ENCODE peak calls at places on chromosome 10, in ten cellular contexts. A, R, D, C, K, M, I, Z, G and E are unnamed samples. For H3K27me3 and H3K4me1, the result is how much of the 10 kb centered on the place peaks cover.

GRCh38 chr10:7622969-7623368 is 43.8 kb downstream of the ITIH5 start:
- ATAC-seq in A (peak), D (no peak), Z (no peak), I (peak), G (peak), M (no peak), R (no peak), C (peak), K (no peak), E (no peak)

GRCh38 chr10:64209574-64209973 is 688.4 kb downstream of the REEP3 start:
- ATAC-seq in C (peak), D (no peak), Z (no peak), G (peak), I (no peak), A (no peak), R (no peak), K (peak), M (no peak), E (peak)

GRCh38 chr10:27642023-27642589 is 103.5 kb downstream of the MKX start:
- ATAC-seq in R (no peak), I (no peak), M (no peak), K (no peak), G (no peak), A (no peak), Z (no peak), C (no peak), D (no peak), E (no peak)

GRCh38 chr10:103847909-103848468 is 7.4 kb downstream of the SH3PXD2A start:
- ATAC-seq in C (peak), G (peak), I (peak), M (no peak), A (no peak), D (no peak), R (no peak), Z (no peak), K (no peak), E (no peak)

GRCh38 chr10:114874827-114875541 is 53.4 kb downstream of the FHIP2A start:
- ATAC-seq in K (peak), C (no peak), D (peak), A (peak), Z (no peak), G (peak), R (no peak), M (peak), I (peak), E (no peak)

GRCh38 chr10:49037187-49037586 is 78.1 kb downstream of the VSTM4 start:
- ATAC-seq in I (no peak), C (peak), Z (no peak), R (no peak), A (peak), M (no peak), D (peak), K (no peak), G (no peak), E (no peak)

GRCh38 chr10:33036670-33037069 is 78.6 kb upstream of the ITGB1 start:
- ATAC-seq in R (no peak), D (no peak), Z (no peak), G (no peak), M (peak), A (no peak), I (no peak), K (no peak), C (no peak), E (no peak)

GRCh38 chr10:69045441-69046300 is 42.2 kb upstream of the SRGN start:
- ATAC-seq in I (no peak), Z (peak), D (no peak), K (peak), M (peak), C (no peak), G (peak), A (peak), R (no peak), E (no peak)

GRCh38 chr10:78025685-78026364 is 3.5 kb downstream of the POLR3A start:
- ATAC-seq in K (no peak), M (no peak), Z (no peak), I (no peak), C (no peak), G (no peak), A (no peak), D (peak), R (no peak), E (no peak)

GRCh38 chr10:46253076-46254006 is 33.5 kb upstream of the ANTXRL start:
- ATAC-seq in R (no peak), D (no peak), G (no peak), A (no peak), Z (no peak), I (no peak), K (no peak), M (peak), C (no peak), E (no peak)

GRCh38 chr10:56349611-56350010 is 11.4 kb downstream of the ZWINT start:
- ATAC-seq in A (no peak), D (no peak), R (no peak), Z (no peak), G (peak), I (no peak), C (no peak), M (no peak), K (no peak), E (no peak)

GRCh38 chr10:114206902-114207301 is 27.7 kb downstream of the TDRD1 start:
- ATAC-seq in M (no peak), C (no peak), A (no peak), I (no peak), R (no peak), D (no peak), K (no peak), G (no peak), Z (no peak), E (no peak)

GRCh38 chr10:111034598-111035310 is 42.1 kb upstream of the ADRA2A start:
- ATAC-seq in I (no peak), D (peak), R (no peak), G (no peak), K (no peak), Z (no peak), C (no peak), M (no peak), A (no peak), E (no peak)

GRCh38 chr10:7410800-7411670 is at the start of gene SFMBT2:
- ATAC-seq in A (peak), M (peak), Z (peak), K (peak), D (peak), C (no peak), I (peak), G (peak), R (peak), E (peak)

GRCh38 chr10:110813743-110814472 is 57.8 kb upstream of the PDCD4 start:
- ATAC-seq in D (no peak), Z (no peak), M (peak), I (no peak), R (no peak), C (no peak), G (no peak), A (no peak), K (no peak), E (no peak)

GRCh38 chr10:132162590-132163277 is 24.0 kb upstream of the DPYSL4 start:
- ATAC-seq in A (no peak), Z (no peak), I (no peak), R (peak), K (peak), G (no peak), C (no peak), D (no peak), M (no peak), E (no peak)

GRCh38 chr10:60910543-60910942 is 33.4 kb downstream of the RHOBTB1 start:
- ATAC-seq in Z (no peak), C (no peak), R (peak), D (no peak), A (no peak), M (peak), K (peak), G (peak), I (no peak), E (no peak)

GRCh38 chr10:13404791-13405190 is 56.7 kb upstream of the SEPHS1 start:
- ATAC-seq in R (peak), A (no peak), M (no peak), D (no peak), K (no peak), Z (no peak), C (no peak), I (no peak), G (no peak), E (no peak)

GRCh38 chr10:34001087-34001580 is 666.7 kb upstream of the NRP1 start:
- ATAC-seq in I (no peak), A (peak), M (no peak), R (peak), Z (no peak), K (no peak), G (peak), C (no peak), D (no peak), E (no peak)

GRCh38 chr10:91012502-91012901 is 91.6 kb upstream of the ANKRD1 start:
- ATAC-seq in M (no peak), C (no peak), Z (no peak), G (no peak), R (no peak), A (no peak), D (no peak), K (no peak), I (no peak), E (no peak)

GRCh38 chr10:11678074-11678793 is 63.9 kb upstream of the ECHDC3 start:
- ATAC-seq in C (no peak), G (peak), M (no peak), Z (no peak), I (peak), D (no peak), K (no peak), R (no peak), A (peak), E (no peak)

GRCh38 chr10:78349165-78349516 is 315.5 kb downstream of the RPS24 start:
- ATAC-seq in G (no peak), Z (peak), A (no peak), M (peak), R (no peak), C (no peak), I (no peak), K (no peak), D (no peak), E (no peak)

GRCh38 chr10:79184141-79184625 is 115.4 kb downstream of the ZMIZ1 start:
- ATAC-seq in Z (no peak), K (peak), A (peak), M (no peak), R (peak), G (no peak), I (peak), D (peak), C (peak), E (peak)

GRCh38 chr10:97713351-97713827 is at the start of gene MARVELD1:
- ATAC-seq in D (peak), C (peak), R (peak), K (no peak), M (no peak), Z (peak), I (no peak), A (no peak), G (no peak), E (peak)

GRCh38 chr10:79282388-79282787 is 64.9 kb upstream of the PPIF start:
- ATAC-seq in I (no peak), Z (no peak), C (no peak), A (no peak), K (no peak), D (no peak), G (no peak), M (no peak), R (no peak), E (no peak)

GRCh38 chr10:82982110-82982608 is 1107.2 kb downstream of the NRG3 start:
- ATAC-seq in D (peak), Z (no peak), C (no peak), R (peak), G (no peak), M (no peak), I (no peak), K (no peak), A (no peak), E (peak)

GRCh38 chr10:24871006-24871405 is 81.4 kb downstream of the PRTFDC1 start:
- ATAC-seq in I (no peak), A (no peak), C (no peak), Z (no peak), K (no peak), D (peak), M (no peak), G (no peak), R (no peak), E (peak)

GRCh38 chr10:78458983-78459638 is 425.4 kb downstream of the RPS24 start:
- ATAC-seq in K (no peak), D (peak), C (no peak), A (peak), M (peak), I (peak), G (no peak), R (peak), Z (no peak), E (no peak)

GRCh38 chr10:69362471-69362954 is 54.2 kb downstream of the TACR2 start:
- ATAC-seq in K (peak), D (peak), M (no peak), I (no peak), Z (peak), R (no peak), G (no peak), A (no peak), C (no peak), E (peak)

GRCh38 chr10:20004087-20004523 is 187.9 kb downstream of the PLXDC2 start:
- ATAC-seq in K (peak), G (peak), M (peak), A (no peak), I (no peak), C (no peak), R (no peak), D (peak), Z (peak), E (peak)

GRCh38 chr10:110737886-110738634 is 93.9 kb downstream of the RBM20 start:
- ATAC-seq in G (no peak), R (peak), C (no peak), A (no peak), K (no peak), M (no peak), D (no peak), Z (no peak), I (no peak), E (no peak)

GRCh38 chr10:93030409-93030808 is 30.2 kb upstream of the CYP26C1 start:
- ATAC-seq in Z (no peak), C (peak), M (no peak), A (no peak), G (no peak), D (peak), I (no peak), K (no peak), R (no peak), E (no peak)

GRCh38 chr10:64156131-64156530 is 634.9 kb downstream of the REEP3 start:
- ATAC-seq in K (no peak), M (no peak), D (no peak), I (no peak), C (no peak), G (no peak), A (no peak), R (no peak), Z (no peak), E (no peak)

DNA sequence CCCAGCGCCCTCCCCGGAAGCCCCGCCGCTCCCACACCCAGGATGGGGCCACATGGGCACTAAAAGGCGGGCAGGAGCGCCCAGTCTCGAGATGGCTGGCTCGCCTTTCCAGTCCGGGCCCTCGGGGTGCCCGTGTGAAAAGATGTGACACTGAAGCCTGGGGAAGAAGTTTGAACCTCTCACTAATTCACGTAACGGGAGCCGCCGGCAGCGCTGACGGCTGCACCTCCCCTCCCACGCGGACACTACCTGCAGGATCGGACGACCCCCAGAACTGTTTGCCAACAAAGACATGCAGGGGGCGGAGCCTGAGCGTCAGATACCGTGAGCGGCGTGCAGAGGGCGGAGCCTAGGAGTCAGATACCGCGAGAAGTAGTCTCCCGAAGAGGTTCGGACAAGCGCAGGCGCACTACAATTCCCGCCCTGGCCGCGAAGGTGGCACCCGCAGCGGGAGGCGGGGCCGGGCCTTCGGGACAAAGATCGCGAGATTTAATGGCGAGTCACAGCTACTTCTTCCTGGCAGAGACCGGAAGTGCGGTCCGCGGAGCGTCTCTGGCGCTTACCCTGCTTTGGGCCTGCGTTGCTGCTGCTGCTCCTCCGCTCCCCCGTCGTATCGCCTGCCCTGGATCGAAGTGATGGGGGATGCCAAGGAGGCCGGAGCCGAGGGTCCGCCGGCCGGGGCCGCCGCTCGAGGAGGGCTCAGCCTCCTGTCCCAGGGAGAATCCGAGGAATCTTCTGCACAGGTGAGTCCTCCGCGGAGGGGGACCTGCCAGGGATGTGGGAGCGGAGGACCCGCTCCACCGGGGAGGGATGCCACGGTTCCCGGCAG is at the start of gene EDRF1:
- ATAC-seq in A (peak), D (peak), R (peak), G (peak), Z (peak), C (peak), K (peak), M (peak), I (peak), E (peak)
- TF ChIP-seq POLR2A in A (peak), D (peak), R (peak), G (peak), Z (peak), C (peak), K (peak), M (peak), I (peak), E (peak)

GRCh38 chr10:5364365-5364764 is 401 bp upstream of the UCN3 start:
- ATAC-seq in I (no peak), M (no peak), Z (no peak), C (no peak), A (no peak), D (no peak), K (no peak), G (no peak), R (no peak), E (no peak)
- H3K27me3 ChIP-seq in I (under half), M (under half), Z (under half), C (under half), A (under half), D (under half), K (under half), G (under half), R (under half), E (under half)

DNA sequence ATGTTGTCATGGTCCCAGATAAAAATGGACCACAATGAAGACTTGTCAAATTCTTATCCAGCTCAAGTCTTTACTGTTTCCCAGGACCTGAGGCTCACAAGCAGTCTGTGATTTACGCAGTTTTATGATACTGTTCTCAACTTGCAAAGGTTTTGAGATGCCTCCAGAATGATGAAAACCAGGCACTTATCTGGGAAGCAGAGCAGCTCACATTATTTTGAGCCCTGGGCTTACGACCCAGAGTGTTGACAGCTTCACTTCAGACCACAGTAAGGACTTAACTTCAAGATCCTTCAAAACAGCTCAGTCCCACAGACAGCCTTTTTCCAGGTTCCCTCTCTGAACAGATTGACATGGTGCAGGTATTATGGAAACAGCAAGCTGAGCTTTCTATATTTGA is 236.1 kb downstream of the RNLS start:
- ATAC-seq in K (no peak), I (no peak), G (no peak), M (no peak), C (no peak), A (no peak), D (no peak), Z (no peak), R (no peak), E (no peak)
- H3K4me1 ChIP-seq in K (under half), I (under half), G (under half), M (under half), C (under half), A (under half), D (under half), Z (under half), R (under half), E (under half)

GRCh38 chr10:43890124-43890523 is 241.4 kb upstream of the ZNF32 start:
- ATAC-seq in K (no peak), R (no peak), D (no peak), Z (no peak), G (no peak), M (no peak), I (no peak), A (no peak), C (no peak), E (no peak)
- TF ChIP-seq POLR2A in K (no peak), R (no peak), D (no peak), Z (no peak), G (no peak), M (no peak), I (no peak), A (no peak), C (no peak), E (no peak)

GRCh38 chr10:130938051-130938450 is 373.5 kb downstream of the TCERG1L start:
- ATAC-seq in I (no peak), Z (no peak), C (no peak), D (no peak), R (no peak), A (no peak), M (no peak), G (no peak), K (no peak), E (no peak)
- H3K27me3 ChIP-seq in I (under half), Z (under half), C (under half), D (under half), R (under half), A (under half), M (under half), G (under half), K (under half), E (under half)

GRCh38 chr10:102109166-102110116 is 10.7 kb downstream of the LDB1 start:
- ATAC-seq in R (no peak), I (no peak), D (no peak), Z (no peak), A (no peak), G (no peak), K (no peak), C (no peak), M (no peak), E (no peak)
- H3K4me1 ChIP-seq in R (under half), I (under half), D (under half), Z (under half), A (under half), G (under half), K (under half), C (under half), M (under half), E (under half)

GRCh38 chr10:121722665-121723064 is 124.4 kb upstream of the FGFR2 start:
- ATAC-seq in R (no peak), A (no peak), D (no peak), M (no peak), I (no peak), C (no peak), K (no peak), Z (no peak), G (no peak), E (no peak)
- TF ChIP-seq POLR2A in R (no peak), A (no peak), D (no peak), M (no peak), I (no peak), C (no peak), K (no peak), Z (no peak), G (no peak), E (no peak)